ENCODE peak calls at places on chromosomes 2 and 18, in seven cellular contexts. One of them, this sample, is unnamed.

GRCh38 chr2:237270556-237270955 is 143.4 kb downstream of the COL6A3 start:
- DNase-seq in foreskin melanocyte: no peak
- DNase-seq in RWPE1: no peak
- DNase-seq in fibroblast of pulmonary artery: no peak
- DNase-seq in cortex of kidney: no peak
- DNase-seq in CD4-positive, CD25-positive, alpha-beta regulatory T cell: no peak
- DNase-seq in ACHN: no peak
- DNase-seq in this sample: no peak

GRCh38 chr2:136121511-136121910 is 3.6 kb upstream of the CXCR4 start:
- DNase-seq in foreskin melanocyte: no peak
- DNase-seq in RWPE1: no peak
- DNase-seq in fibroblast of pulmonary artery: no peak
- DNase-seq in cortex of kidney: no peak
- DNase-seq in CD4-positive, CD25-positive, alpha-beta regulatory T cell: no peak
- DNase-seq in ACHN: no peak
- DNase-seq in this sample: no peak

GRCh38 chr2:162301151-162301804 is 17.2 kb downstream of the IFIH1 start:
- DNase-seq in foreskin melanocyte: no peak
- DNase-seq in RWPE1: peak; percentile 13
- DNase-seq in fibroblast of pulmonary artery: peak; percentile 83
- DNase-seq in cortex of kidney: no peak
- DNase-seq in CD4-positive, CD25-positive, alpha-beta regulatory T cell: peak; percentile 58
- DNase-seq in ACHN: peak; percentile 74
- DNase-seq in this sample: peak; percentile 62

GRCh38 chr18:39380823-39381222 is 1815.2 kb upstream of the CELF4 start:
- DNase-seq in foreskin melanocyte: no peak
- DNase-seq in RWPE1: no peak
- DNase-seq in fibroblast of pulmonary artery: no peak
- DNase-seq in cortex of kidney: no peak
- DNase-seq in CD4-positive, CD25-positive, alpha-beta regulatory T cell: no peak
- DNase-seq in ACHN: no peak
- DNase-seq in this sample: no peak

GRCh38 chr2:141519906-141520305 is 610.9 kb downstream of the LRP1B start:
- DNase-seq in foreskin melanocyte: no peak
- DNase-seq in RWPE1: no peak
- DNase-seq in fibroblast of pulmonary artery: no peak
- DNase-seq in cortex of kidney: no peak
- DNase-seq in CD4-positive, CD25-positive, alpha-beta regulatory T cell: no peak
- DNase-seq in ACHN: no peak
- DNase-seq in this sample: no peak

GRCh38 chr2:240351826-240352426 is 83.5 kb upstream of the GPC1 start:
- DNase-seq in foreskin melanocyte: no peak
- DNase-seq in RWPE1: no peak
- DNase-seq in fibroblast of pulmonary artery: no peak
- DNase-seq in cortex of kidney: no peak
- DNase-seq in CD4-positive, CD25-positive, alpha-beta regulatory T cell: no peak
- DNase-seq in ACHN: peak; percentile 78
- DNase-seq in this sample: no peak

GRCh38 chr2:117850015-117850414 is 35.5 kb downstream of the DDX18 start:
- DNase-seq in foreskin melanocyte: no peak
- DNase-seq in RWPE1: no peak
- DNase-seq in fibroblast of pulmonary artery: no peak
- DNase-seq in cortex of kidney: no peak
- DNase-seq in CD4-positive, CD25-positive, alpha-beta regulatory T cell: no peak
- DNase-seq in ACHN: no peak
- DNase-seq in this sample: no peak

GRCh38 chr2:10028988-10029874 is 14.1 kb upstream of the KLF11 start:
- DNase-seq in foreskin melanocyte: no peak
- DNase-seq in RWPE1: no peak
- DNase-seq in fibroblast of pulmonary artery: no peak
- DNase-seq in cortex of kidney: no peak
- DNase-seq in CD4-positive, CD25-positive, alpha-beta regulatory T cell: peak; percentile 47
- DNase-seq in ACHN: no peak
- DNase-seq in this sample: no peak

GRCh38 chr2:208036357-208036756 is 11.0 kb upstream of the PLEKHM3 start:
- DNase-seq in foreskin melanocyte: no peak
- DNase-seq in RWPE1: no peak
- DNase-seq in fibroblast of pulmonary artery: peak; percentile 40
- DNase-seq in cortex of kidney: no peak
- DNase-seq in CD4-positive, CD25-positive, alpha-beta regulatory T cell: no peak
- DNase-seq in ACHN: no peak
- DNase-seq in this sample: no peak

GRCh38 chr2:174336403-174337336 is 1.9 kb downstream of the SP9 start:
- DNase-seq in foreskin melanocyte: no peak
- DNase-seq in RWPE1: peak; percentile 54
- DNase-seq in fibroblast of pulmonary artery: no peak
- DNase-seq in cortex of kidney: no peak
- DNase-seq in CD4-positive, CD25-positive, alpha-beta regulatory T cell: no peak
- DNase-seq in ACHN: peak; percentile 81
- DNase-seq in this sample: peak; percentile 38